ENCODE peak calls at places on chromosome 10, in six cellular contexts. K is adrenal gland, R is kidney epithelial cell, B is activated T-helper 1 cell treated with Interleukin-2 at 50 U/mL for 16 hours, Q is WTC11, S is GM13976. N is an unnamed sample.

GRCh38 chr10:48944171-48944570 is 4.5 kb upstream of the LRRC18 start:
- DNase-seq in Q (no peak), K (no peak), R (no peak), B (no peak), S (no peak), N (no peak)

GRCh38 chr10:78529262-78529661 is 495.6 kb downstream of the RPS24 start:
- DNase-seq in K (no peak), S (no peak), B (no peak), Q (no peak), R (no peak), N (no peak)

GRCh38 chr10:130902471-130902870 is 409.1 kb downstream of the TCERG1L start:
- DNase-seq in B (no peak), K (no peak), Q (no peak), R (no peak), S (no peak), N (no peak)

GRCh38 chr10:52644678-52645434 is 127.7 kb downstream of the MBL2 start:
- DNase-seq in Q (peak; percentile 46), R (no peak), K (peak; percentile 45), S (peak; percentile 27), B (no peak), N (no peak)

GRCh38 chr10:58696736-58697135 is 184.1 kb downstream of the BICC1 start:
- DNase-seq in Q (no peak), R (no peak), S (no peak), B (no peak), K (no peak), N (no peak)

GRCh38 chr10:131084791-131085585 is 226.5 kb downstream of the TCERG1L start:
- DNase-seq in K (no peak), R (no peak), S (no peak), B (no peak), Q (no peak), N (no peak)

GRCh38 chr10:114632869-114633715 is 25.0 kb downstream of the ABLIM1 start:
- DNase-seq in Q (no peak), K (peak; percentile 72), S (peak; percentile 52), R (peak; percentile 97), B (no peak), N (no peak)

GRCh38 chr10:35331894-35332640 is 4.2 kb upstream of the CCNY start:
- DNase-seq in R (peak; percentile 81), K (peak; percentile 73), S (no peak), B (no peak), Q (no peak), N (peak; percentile 82)

GRCh38 chr10:30447125-30447799 is 13.3 kb downstream of the MAP3K8 start:
- DNase-seq in Q (no peak), R (no peak), B (no peak), K (no peak), S (no peak), N (peak; percentile 58)